ENCODE peak calls at places on chromosomes 1 and 21, in four cellular contexts. J, Q, P and X are unnamed samples.

GRCh38 chr1:70415882-70416281 is 4.8 kb downstream of the CTH start:
- DNase-seq in Q (no peak), P (no peak), J (no peak), X (no peak)

GRCh38 chr1:75334876-75335275 is 200.7 kb downstream of the LHX8 start:
- DNase-seq in J (no peak), Q (no peak), P (no peak), X (no peak)

GRCh38 chr1:26853156-26853555 is 9.8 kb upstream of the SFN start:
- DNase-seq in J (peak), Q (peak), P (peak), X (peak)

GRCh38 chr1:20063861-20064292 is 6.1 kb upstream of the PLA2G5 start:
- DNase-seq in Q (no peak), J (no peak), P (no peak), X (no peak)

GRCh38 chr1:86860020-86860419 is 53.9 kb downstream of the SELENOF start:
- DNase-seq in P (no peak), Q (no peak), J (no peak), X (no peak)

GRCh38 chr1:41496080-41497055 is 11.9 kb upstream of the EDN2 start:
- DNase-seq in J (peak), P (peak), Q (no peak), X (peak)

GRCh38 chr1:113899101-113899500 is 5.5 kb downstream of the AP4B1 start:
- DNase-seq in Q (no peak), J (no peak), P (no peak), X (no peak)

GRCh38 chr1:14987829-14988603 is 165.5 kb upstream of the TMEM51 start:
- DNase-seq in Q (no peak), J (no peak), P (no peak), X (no peak)

GRCh38 chr21:33212159-33212851 is 17.4 kb upstream of the IFNAR2 start:
- DNase-seq in P (no peak), J (peak), Q (no peak), X (no peak)

GRCh38 chr21:28639742-28640141 is 352.9 kb downstream of the LTN1 start:
- DNase-seq in Q (no peak), P (no peak), J (no peak), X (no peak)

GRCh38 chr1:193581338-193581737 is 394.9 kb upstream of the B3GALT2 start:
- DNase-seq in Q (no peak), J (no peak), P (no peak), X (no peak)

GRCh38 chr1:236748471-236748870 is 46.6 kb upstream of the MTR start:
- DNase-seq in P (no peak), J (no peak), Q (no peak), X (no peak)

GRCh38 chr21:42924433-42924751 is 1.0 kb downstream of the ERVH48-1 start:
- DNase-seq in J (no peak), P (no peak), Q (no peak), X (no peak)

GRCh38 chr21:36966846-36967657 is 583 bp upstream of the HLCS start:
- DNase-seq in P (no peak), J (no peak), Q (no peak), X (no peak)

GRCh38 chr1:247209306-247209900 is 37.6 kb upstream of the ZNF124 start:
- DNase-seq in J (no peak), Q (no peak), P (no peak), X (no peak)

GRCh38 chr1:35031103-35031452 is 667 bp downstream of the ZMYM6 start:
- DNase-seq in P (peak), Q (no peak), J (peak), X (peak)

GRCh38 chr1:192809286-192810252 is 730 bp downstream of the RGS2 start:
- DNase-seq in J (peak), Q (peak), P (no peak), X (peak)

GRCh38 chr1:146019225-146020057 is 2.1 kb downstream of the HJV start:
- DNase-seq in Q (no peak), J (no peak), P (peak), X (no peak)